ENCODE peak calls at places on chromosomes 4 and X, in six cellular contexts. One of them, this sample, is unnamed.

GRCh38 chr4:5370286-5370685 is 319.0 kb downstream of the STK32B start:
- DNase-seq in activated CD8-positive, alpha-beta memory T cell treated with anti-CD3 and anti-CD28 coated beads for 4 hours: no peak
- DNase-seq in type B pancreatic cell: no peak
- DNase-seq in activated T-cell treated with anti-CD3 and anti-CD28 coated beads for 24 hours: no peak
- DNase-seq in H7: no peak
- DNase-seq in cardiac fibroblast: no peak
- DNase-seq in this sample: no peak

GRCh38 chr4:183402771-183403170 is 41.7 kb upstream of the CDKN2AIP start:
- DNase-seq in activated CD8-positive, alpha-beta memory T cell treated with anti-CD3 and anti-CD28 coated beads for 4 hours: no peak
- DNase-seq in type B pancreatic cell: no peak
- DNase-seq in activated T-cell treated with anti-CD3 and anti-CD28 coated beads for 24 hours: no peak
- DNase-seq in H7: no peak
- DNase-seq in cardiac fibroblast: no peak
- DNase-seq in this sample: no peak

GRCh38 chr4:51885371-51885770 is 42.4 kb downstream of the DCUN1D4 start:
- DNase-seq in activated CD8-positive, alpha-beta memory T cell treated with anti-CD3 and anti-CD28 coated beads for 4 hours: no peak
- DNase-seq in type B pancreatic cell: no peak
- DNase-seq in activated T-cell treated with anti-CD3 and anti-CD28 coated beads for 24 hours: no peak
- DNase-seq in H7: peak
- DNase-seq in cardiac fibroblast: peak
- DNase-seq in this sample: peak

GRCh38 chr4:2253160-2254084 is 8.5 kb downstream of the MXD4 start:
- DNase-seq in activated CD8-positive, alpha-beta memory T cell treated with anti-CD3 and anti-CD28 coated beads for 4 hours: no peak
- DNase-seq in type B pancreatic cell: no peak
- DNase-seq in activated T-cell treated with anti-CD3 and anti-CD28 coated beads for 24 hours: no peak
- DNase-seq in H7: peak
- DNase-seq in cardiac fibroblast: no peak
- DNase-seq in this sample: no peak

GRCh38 chr4:67575232-67575888 is 16.8 kb downstream of the STAP1 start:
- DNase-seq in activated CD8-positive, alpha-beta memory T cell treated with anti-CD3 and anti-CD28 coated beads for 4 hours: no peak
- DNase-seq in type B pancreatic cell: no peak
- DNase-seq in activated T-cell treated with anti-CD3 and anti-CD28 coated beads for 24 hours: no peak
- DNase-seq in H7: peak
- DNase-seq in cardiac fibroblast: no peak
- DNase-seq in this sample: peak

GRCh38 chrX:110847334-110847733 is 51.7 kb upstream of the CHRDL1 start:
- DNase-seq in activated CD8-positive, alpha-beta memory T cell treated with anti-CD3 and anti-CD28 coated beads for 4 hours: no peak
- DNase-seq in type B pancreatic cell: no peak
- DNase-seq in activated T-cell treated with anti-CD3 and anti-CD28 coated beads for 24 hours: no peak
- DNase-seq in H7: peak
- DNase-seq in cardiac fibroblast: peak
- DNase-seq in this sample: peak

GRCh38 chr4:187504974-187505797 is 490.4 kb upstream of the ZFP42 start:
- DNase-seq in activated CD8-positive, alpha-beta memory T cell treated with anti-CD3 and anti-CD28 coated beads for 4 hours: no peak
- DNase-seq in type B pancreatic cell: no peak
- DNase-seq in activated T-cell treated with anti-CD3 and anti-CD28 coated beads for 24 hours: no peak
- DNase-seq in H7: peak
- DNase-seq in cardiac fibroblast: no peak
- DNase-seq in this sample: no peak

GRCh38 chrX:139203681-139204575 is 326.6 kb upstream of the F9 start:
- DNase-seq in activated CD8-positive, alpha-beta memory T cell treated with anti-CD3 and anti-CD28 coated beads for 4 hours: no peak
- DNase-seq in type B pancreatic cell: peak
- DNase-seq in activated T-cell treated with anti-CD3 and anti-CD28 coated beads for 24 hours: no peak
- DNase-seq in H7: peak
- DNase-seq in cardiac fibroblast: no peak
- DNase-seq in this sample: peak

GRCh38 chrX:71017396-71017939 is 50.7 kb downstream of the SNX12 start:
- DNase-seq in activated CD8-positive, alpha-beta memory T cell treated with anti-CD3 and anti-CD28 coated beads for 4 hours: no peak
- DNase-seq in type B pancreatic cell: no peak
- DNase-seq in activated T-cell treated with anti-CD3 and anti-CD28 coated beads for 24 hours: no peak
- DNase-seq in H7: no peak
- DNase-seq in cardiac fibroblast: peak
- DNase-seq in this sample: no peak

GRCh38 chr4:113636438-113636818 is 125.1 kb downstream of the CAMK2D start:
- DNase-seq in activated CD8-positive, alpha-beta memory T cell treated with anti-CD3 and anti-CD28 coated beads for 4 hours: no peak
- DNase-seq in type B pancreatic cell: no peak
- DNase-seq in activated T-cell treated with anti-CD3 and anti-CD28 coated beads for 24 hours: no peak
- DNase-seq in H7: no peak
- DNase-seq in cardiac fibroblast: no peak
- DNase-seq in this sample: peak

GRCh38 chrX:17812763-17813162 is 48.3 kb downstream of the RAI2 start:
- DNase-seq in activated CD8-positive, alpha-beta memory T cell treated with anti-CD3 and anti-CD28 coated beads for 4 hours: no peak
- DNase-seq in type B pancreatic cell: no peak
- DNase-seq in activated T-cell treated with anti-CD3 and anti-CD28 coated beads for 24 hours: no peak
- DNase-seq in H7: peak
- DNase-seq in cardiac fibroblast: peak
- DNase-seq in this sample: no peak

GRCh38 chr4:153780876-153781275 is 8.0 kb downstream of the SFRP2 start:
- DNase-seq in activated CD8-positive, alpha-beta memory T cell treated with anti-CD3 and anti-CD28 coated beads for 4 hours: no peak
- DNase-seq in type B pancreatic cell: no peak
- DNase-seq in activated T-cell treated with anti-CD3 and anti-CD28 coated beads for 24 hours: no peak
- DNase-seq in H7: no peak
- DNase-seq in cardiac fibroblast: no peak
- DNase-seq in this sample: no peak

GRCh38 chr4:119655111-119655837 is 26.7 kb upstream of the PDE5A start:
- DNase-seq in activated CD8-positive, alpha-beta memory T cell treated with anti-CD3 and anti-CD28 coated beads for 4 hours: no peak
- DNase-seq in type B pancreatic cell: no peak
- DNase-seq in activated T-cell treated with anti-CD3 and anti-CD28 coated beads for 24 hours: no peak
- DNase-seq in H7: no peak
- DNase-seq in cardiac fibroblast: no peak
- DNase-seq in this sample: no peak

GRCh38 chrX:44585866-44586265 is 43.2 kb upstream of the FUNDC1 start:
- DNase-seq in activated CD8-positive, alpha-beta memory T cell treated with anti-CD3 and anti-CD28 coated beads for 4 hours: no peak
- DNase-seq in type B pancreatic cell: no peak
- DNase-seq in activated T-cell treated with anti-CD3 and anti-CD28 coated beads for 24 hours: no peak
- DNase-seq in H7: no peak
- DNase-seq in cardiac fibroblast: no peak
- DNase-seq in this sample: no peak

GRCh38 chr4:992297-993110 is 700 bp downstream of the SLC26A1 start:
- DNase-seq in activated CD8-positive, alpha-beta memory T cell treated with anti-CD3 and anti-CD28 coated beads for 4 hours: no peak
- DNase-seq in type B pancreatic cell: no peak
- DNase-seq in activated T-cell treated with anti-CD3 and anti-CD28 coated beads for 24 hours: no peak
- DNase-seq in H7: no peak
- DNase-seq in cardiac fibroblast: peak
- DNase-seq in this sample: no peak

GRCh38 chr4:149751174-149751573 is 64.5 kb downstream of the IQCM start:
- DNase-seq in activated CD8-positive, alpha-beta memory T cell treated with anti-CD3 and anti-CD28 coated beads for 4 hours: no peak
- DNase-seq in type B pancreatic cell: no peak
- DNase-seq in activated T-cell treated with anti-CD3 and anti-CD28 coated beads for 24 hours: no peak
- DNase-seq in H7: no peak
- DNase-seq in cardiac fibroblast: no peak
- DNase-seq in this sample: no peak

GRCh38 chr4:121096629-121097028 is 24.3 kb upstream of the NDNF start:
- DNase-seq in activated CD8-positive, alpha-beta memory T cell treated with anti-CD3 and anti-CD28 coated beads for 4 hours: no peak
- DNase-seq in type B pancreatic cell: no peak
- DNase-seq in activated T-cell treated with anti-CD3 and anti-CD28 coated beads for 24 hours: no peak
- DNase-seq in H7: peak
- DNase-seq in cardiac fibroblast: peak
- DNase-seq in this sample: peak

GRCh38 chr4:102687373-102687981 is 73.3 kb downstream of the MANBA start:
- DNase-seq in activated CD8-positive, alpha-beta memory T cell treated with anti-CD3 and anti-CD28 coated beads for 4 hours: no peak
- DNase-seq in type B pancreatic cell: no peak
- DNase-seq in activated T-cell treated with anti-CD3 and anti-CD28 coated beads for 24 hours: no peak
- DNase-seq in H7: no peak
- DNase-seq in cardiac fibroblast: peak
- DNase-seq in this sample: no peak

GRCh38 chr4:127479031-127479622 is 153.6 kb upstream of the INTU start:
- DNase-seq in activated CD8-positive, alpha-beta memory T cell treated with anti-CD3 and anti-CD28 coated beads for 4 hours: no peak
- DNase-seq in type B pancreatic cell: no peak
- DNase-seq in activated T-cell treated with anti-CD3 and anti-CD28 coated beads for 24 hours: no peak
- DNase-seq in H7: peak
- DNase-seq in cardiac fibroblast: peak
- DNase-seq in this sample: peak

GRCh38 chrX:64204701-64205440 is 637 bp downstream of the AMER1 start:
- DNase-seq in activated CD8-positive, alpha-beta memory T cell treated with anti-CD3 and anti-CD28 coated beads for 4 hours: no peak
- DNase-seq in type B pancreatic cell: peak
- DNase-seq in activated T-cell treated with anti-CD3 and anti-CD28 coated beads for 24 hours: peak
- DNase-seq in H7: peak
- DNase-seq in cardiac fibroblast: peak
- DNase-seq in this sample: peak

GRCh38 chr4:185730387-185730786 is 81.6 kb downstream of the SORBS2 start:
- DNase-seq in activated CD8-positive, alpha-beta memory T cell treated with anti-CD3 and anti-CD28 coated beads for 4 hours: no peak
- DNase-seq in type B pancreatic cell: no peak
- DNase-seq in activated T-cell treated with anti-CD3 and anti-CD28 coated beads for 24 hours: no peak
- DNase-seq in H7: no peak
- DNase-seq in cardiac fibroblast: peak
- DNase-seq in this sample: peak